ENCODE peak calls at places on chromosomes 5 and 9, in seven cellular contexts. W is cardiac muscle cell, G is thoracic aorta, Z is astrocyte of the spinal cord, P is lower leg skin, S is PC-3, R is lung. A is an unnamed sample.

GRCh38 chr9:96686638-96687335 is 31.7 kb upstream of the PRXL2C start:
- DNase-seq in W (peak; percentile 82), G (peak; percentile 27), Z (peak; percentile 78), P (peak; percentile 95), S (no peak), R (peak; percentile 85), A (peak; percentile 86)

GRCh38 chr9:92948632-92949031 is 1.3 kb downstream of the FGD3 start:
- DNase-seq in W (no peak), G (no peak), Z (no peak), P (no peak), S (no peak), R (no peak), A (no peak)

GRCh38 chr5:7261049-7261448 is 134.9 kb upstream of the ADCY2 start:
- DNase-seq in W (peak; percentile 73), G (no peak), Z (peak; percentile 48), P (no peak), S (peak; percentile 76), R (no peak), A (no peak)

GRCh38 chr9:34957492-34958410 is at the start of gene PHF24:
- DNase-seq in W (peak; percentile 67), G (no peak), Z (no peak), P (peak; percentile 82), S (no peak), R (no peak), A (no peak)

GRCh38 chr5:150001660-150002493 is 1.3 kb downstream of the HMGXB3 start:
- DNase-seq in W (peak; percentile 63), G (no peak), Z (peak; percentile 66), P (no peak), S (peak; percentile 84), R (peak; percentile 48), A (no peak)

GRCh38 chr5:107431536-107431935 is 239.2 kb downstream of the EFNA5 start:
- DNase-seq in W (no peak), G (no peak), Z (no peak), P (no peak), S (no peak), R (no peak), A (no peak)

GRCh38 chr5:151094861-151095260 is 14.0 kb upstream of the TNIP1 start:
- DNase-seq in W (no peak), G (no peak), Z (no peak), P (no peak), S (no peak), R (no peak), A (no peak)

GRCh38 chr5:139016186-139016585 is 141.1 kb upstream of the LRRTM2 start:
- DNase-seq in W (no peak), G (no peak), Z (no peak), P (no peak), S (no peak), R (no peak), A (no peak)

GRCh38 chr5:63233906-63234305 is 655.3 kb downstream of the LRRC70 start:
- DNase-seq in W (no peak), G (no peak), Z (peak; percentile 22), P (no peak), S (no peak), R (no peak), A (no peak)

GRCh38 chr5:75461679-75462078 is 49.8 kb downstream of the CERT1 start:
- DNase-seq in W (no peak), G (no peak), Z (no peak), P (no peak), S (no peak), R (no peak), A (no peak)

DNA sequence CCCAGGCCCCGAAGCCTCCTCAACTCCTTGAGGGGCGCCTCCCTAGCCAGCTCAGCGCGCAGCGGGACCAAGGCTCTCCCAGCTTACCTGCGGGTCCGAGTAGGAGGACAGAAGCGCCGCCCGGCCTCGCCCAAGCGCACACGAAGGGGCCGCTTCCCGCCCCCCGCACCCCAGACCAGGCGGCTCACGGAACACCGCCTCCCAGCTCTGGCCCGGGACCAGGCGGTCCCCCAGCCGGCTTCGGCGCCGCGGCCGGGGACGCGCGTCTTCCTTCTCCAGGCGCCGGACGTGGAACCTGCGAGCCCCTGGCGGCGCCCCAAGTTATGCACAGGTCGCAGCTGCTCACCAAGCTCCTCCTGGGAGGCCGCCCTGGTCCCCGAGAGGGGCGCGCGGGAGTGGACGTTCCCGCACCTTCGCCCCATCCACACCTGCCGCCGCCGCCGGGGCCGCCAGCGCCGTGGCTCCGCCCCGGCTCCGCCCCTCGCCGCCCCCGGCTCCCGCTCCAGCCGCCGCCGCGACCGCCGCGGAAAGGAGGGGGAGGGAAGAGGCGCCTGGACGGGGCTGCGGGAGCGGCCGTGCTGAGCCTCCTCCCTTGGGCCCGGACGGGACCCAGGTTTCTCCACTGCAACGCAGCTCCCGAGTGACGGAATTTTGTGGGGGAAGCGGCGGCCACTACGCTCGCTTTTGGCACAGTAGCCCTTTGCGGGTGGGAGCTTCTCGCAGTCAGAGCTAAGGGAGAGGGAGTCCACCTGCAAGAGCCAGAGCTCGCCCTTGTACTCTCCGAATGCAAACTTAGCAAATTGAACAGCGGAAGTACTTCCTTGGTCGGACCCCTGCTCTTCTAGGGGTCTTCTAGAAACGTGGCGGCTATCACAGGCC is 77.5 kb upstream of the IFNE start:
- DNase-seq in W (peak; percentile 64), G (no peak), Z (peak; percentile 70), P (peak; percentile 83), S (peak; percentile 82), R (no peak), A (peak; percentile 85)
- TF ChIP-seq CTCF in W (peak; percentile 3), G (no peak), Z (no peak), P (no peak), S (no peak), R (no peak), A (peak; percentile 16)

GRCh38 chr5:161966544-161966943 is 101.0 kb upstream of the GABRG2 start:
- DNase-seq in W (peak; percentile 42), G (no peak), Z (no peak), P (no peak), S (peak; percentile 51), R (no peak), A (no peak)
- TF ChIP-seq CTCF in W (no peak), G (no peak), Z (no peak), P (no peak), S (peak; percentile 57), R (no peak), A (peak; percentile 34)

DNA sequence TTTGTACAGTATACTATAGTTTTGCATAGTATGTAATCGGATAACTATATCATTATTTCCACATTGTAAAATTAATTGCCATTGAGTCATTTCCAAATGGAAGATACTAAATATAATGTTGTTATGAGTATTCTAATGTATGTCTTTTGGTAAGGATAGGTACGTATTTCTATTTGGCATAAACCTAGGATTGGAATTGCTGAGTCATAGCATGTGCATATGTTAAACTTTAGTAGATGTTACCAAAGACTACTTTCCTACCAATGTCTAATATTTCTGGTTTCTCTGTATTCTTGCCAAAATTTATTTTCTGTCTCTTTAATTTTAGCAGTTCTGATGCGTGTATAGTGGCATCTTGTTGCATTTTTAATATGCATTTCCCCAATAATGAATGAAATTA is 825.1 kb upstream of the ARRDC3 start:
- DNase-seq in W (no peak), G (no peak), Z (no peak), P (no peak), S (peak; percentile 7), R (no peak), A (no peak)
- TF ChIP-seq CTCF in W (no peak), G (no peak), Z (no peak), P (no peak), S (no peak), R (no peak), A (no peak)

DNA sequence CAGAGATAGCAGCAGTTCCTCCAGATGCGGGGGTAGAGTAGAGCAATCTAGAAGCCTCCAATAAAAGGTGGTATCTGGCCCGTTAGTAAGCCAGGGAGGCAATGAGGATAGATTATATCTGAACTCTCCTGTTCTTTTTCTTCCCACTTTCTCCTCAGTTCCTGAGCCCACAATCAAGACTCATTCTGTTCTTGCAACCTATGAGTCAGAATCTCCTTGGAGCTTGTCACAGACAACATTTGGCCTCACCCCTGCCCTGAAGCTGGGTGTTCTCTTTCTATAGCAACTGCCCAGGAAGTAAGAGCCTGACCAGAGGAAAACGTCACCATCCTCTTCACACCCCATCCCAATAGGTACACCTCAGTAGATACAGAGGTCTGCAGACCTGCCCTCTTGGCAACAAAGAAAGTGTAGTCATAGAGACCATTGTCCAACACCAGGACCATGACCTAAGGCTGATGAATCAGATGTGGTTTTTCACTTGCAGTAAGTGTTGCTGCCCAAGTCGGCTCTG is 76.3 kb upstream of the PCA3 start:
- DNase-seq in W (no peak), G (peak; percentile 38), Z (peak; percentile 94), P (no peak), S (peak; percentile 30), R (no peak), A (no peak)
- TF ChIP-seq CTCF in W (no peak), G (no peak), Z (no peak), P (no peak), S (no peak), R (no peak), A (no peak)

GRCh38 chr9:113963914-113964739 is 88.0 kb downstream of the ZNF618 start:
- DNase-seq in W (no peak), G (no peak), Z (no peak), P (no peak), S (no peak), R (no peak), A (no peak)

GRCh38 chr9:113962391-113962790 is 86.3 kb downstream of the ZNF618 start:
- DNase-seq in W (no peak), G (no peak), Z (no peak), P (peak; percentile 42), S (no peak), R (no peak), A (no peak)

GRCh38 chr9:113960748-113961147 is 84.6 kb downstream of the ZNF618 start:
- DNase-seq in W (no peak), G (no peak), Z (no peak), P (peak; percentile 65), S (no peak), R (no peak), A (no peak)

GRCh38 chr9:113964740-113965095 is 88.6 kb downstream of the ZNF618 start:
- DNase-seq in W (no peak), G (no peak), Z (no peak), P (no peak), S (no peak), R (no peak), A (no peak)

DNA sequence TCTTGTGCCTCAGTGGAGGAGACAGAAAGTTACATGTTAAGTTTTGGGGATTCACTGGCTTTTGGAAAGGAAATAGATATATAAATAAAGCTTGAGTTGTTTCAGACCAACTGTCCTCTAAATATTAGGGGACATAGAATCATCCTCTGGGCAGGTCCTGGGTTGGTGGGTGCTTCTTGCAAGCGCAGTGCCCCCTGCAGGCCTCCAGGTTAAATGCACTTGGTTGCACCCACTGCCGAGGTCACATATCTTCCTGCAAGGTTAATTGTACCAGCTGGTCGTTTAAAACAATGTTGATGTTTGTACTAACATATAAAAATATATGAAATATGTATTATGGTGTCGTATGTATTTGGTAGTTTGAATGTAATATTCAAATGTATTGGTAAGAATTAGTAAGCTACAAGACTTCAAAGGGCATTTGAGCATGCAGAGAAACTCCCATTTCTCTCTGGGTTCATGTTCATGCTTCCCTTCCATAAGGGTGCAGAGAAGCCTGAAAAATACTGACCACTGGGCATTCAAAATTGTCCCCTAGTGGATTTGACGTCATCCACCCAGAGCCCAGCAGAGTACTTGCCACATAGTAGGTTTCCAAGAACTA is 87.0 kb downstream of the ZNF618 start:
- DNase-seq in W (peak; percentile 59), G (no peak), Z (peak; percentile 46), P (peak; percentile 81), S (peak; percentile 47), R (peak; percentile 37), A (no peak)
- TF ChIP-seq CTCF in W (peak; percentile 85), G (peak; percentile 56), Z (peak; percentile 78), P (no peak), S (peak; percentile 71), R (peak; percentile 5), A (peak; percentile 69)

GRCh38 chr9:136808075-136808780 is 480 bp downstream of the RABL6 start:
- DNase-seq in W (peak; percentile 35), G (no peak), Z (no peak), P (no peak), S (no peak), R (no peak), A (no peak)
- TF ChIP-seq CTCF in W (no peak), G (no peak), Z (no peak), P (no peak), S (no peak), R (no peak), A (no peak)

GRCh38 chr9:37311938-37312730 is 110.4 kb upstream of the GRHPR start:
- DNase-seq in W (no peak), G (no peak), Z (peak; percentile 69), P (no peak), S (peak; percentile 26), R (no peak), A (no peak)
- TF ChIP-seq CTCF in W (no peak), G (no peak), Z (no peak), P (no peak), S (no peak), R (no peak), A (no peak)